ENCODE peak calls at places on chromosome 2, in seven cellular contexts. S is activated CD4-positive, alpha-beta T cell treated with anti-CD3 and anti-CD28 coated beads, Interleukin-2, amount 50 U/mL, for 1 hour; J is endothelial cell; R is uterus; B is EL; A is HFFc6; W is omental fat pad. H is an unnamed sample.

GRCh38 chr2:9057939-9058761 is 54.7 kb upstream of the MBOAT2 start:
- DNase-seq in S (no peak), J (no peak), R (no peak), B (peak), A (peak), W (no peak), H (no peak)

GRCh38 chr2:125224830-125225229 is 1199.7 kb downstream of the CNTNAP5 start:
- DNase-seq in S (no peak), J (no peak), R (no peak), B (no peak), A (no peak), W (no peak), H (peak)

GRCh38 chr2:189709761-189710160 is 35.3 kb downstream of the ANKAR start:
- DNase-seq in S (no peak), J (no peak), R (no peak), B (no peak), A (no peak), W (no peak), H (no peak)

GRCh38 chr2:168350380-168350779 is 103.0 kb upstream of the STK39 start:
- DNase-seq in S (no peak), J (no peak), R (no peak), B (no peak), A (no peak), W (no peak), H (no peak)

GRCh38 chr2:138615257-138615656 is 113.7 kb downstream of the SPOPL start:
- DNase-seq in S (no peak), J (no peak), R (no peak), B (peak), A (peak), W (no peak), H (no peak)

GRCh38 chr2:23926289-23926749 is 604 bp downstream of the ATAD2B start:
- DNase-seq in S (peak), J (peak), R (no peak), B (peak), A (no peak), W (peak), H (peak)

GRCh38 chr2:25557179-25558036 is 116.0 kb downstream of the DTNB start:
- DNase-seq in S (no peak), J (no peak), R (no peak), B (no peak), A (no peak), W (no peak), H (no peak)

GRCh38 chr2:236856856-236857616 is 228.7 kb upstream of the COPS8 start:
- DNase-seq in S (no peak), J (no peak), R (no peak), B (no peak), A (no peak), W (no peak), H (peak)

GRCh38 chr2:190407246-190407661 is 901 bp upstream of the MFSD6 start:
- DNase-seq in S (no peak), J (no peak), R (no peak), B (no peak), A (no peak), W (no peak), H (no peak)

GRCh38 chr2:66105354-66105753 is 329.6 kb upstream of the MEIS1 start:
- DNase-seq in S (no peak), J (no peak), R (peak), B (no peak), A (no peak), W (no peak), H (no peak)

GRCh38 chr2:81675651-81676050 is 1371.1 kb upstream of the LRRTM1 start:
- DNase-seq in S (no peak), J (no peak), R (no peak), B (no peak), A (no peak), W (no peak), H (no peak)

GRCh38 chr2:37629529-37629928 is 41.9 kb downstream of the CDC42EP3 start:
- DNase-seq in S (no peak), J (no peak), R (no peak), B (peak), A (peak), W (no peak), H (no peak)

GRCh38 chr2:188765522-188765921 is 208.7 kb upstream of the COL3A1 start:
- DNase-seq in S (no peak), J (peak), R (no peak), B (peak), A (peak), W (no peak), H (peak)

GRCh38 chr2:109377976-109378375 is 235.8 kb downstream of the SEPTIN10 start:
- DNase-seq in S (no peak), J (peak), R (peak), B (no peak), A (no peak), W (no peak), H (no peak)

GRCh38 chr2:48532824-48533223 is 2.9 kb downstream of the STON1 start:
- DNase-seq in S (no peak), J (no peak), R (no peak), B (no peak), A (no peak), W (no peak), H (no peak)

GRCh38 chr2:182763311-182763912 is 47.4 kb downstream of the DNAJC10 start:
- DNase-seq in S (no peak), J (peak), R (no peak), B (peak), A (peak), W (no peak), H (no peak)

GRCh38 chr2:200050921-200051620 is 95.7 kb downstream of the MAIP1 start:
- DNase-seq in S (no peak), J (no peak), R (no peak), B (no peak), A (no peak), W (no peak), H (no peak)

GRCh38 chr2:111044066-111044465 is 76.6 kb upstream of the BCL2L11 start:
- DNase-seq in S (no peak), J (no peak), R (no peak), B (no peak), A (no peak), W (no peak), H (no peak)

GRCh38 chr2:188181035-188181434 is 110.6 kb upstream of the GULP1 start:
- DNase-seq in S (no peak), J (no peak), R (no peak), B (no peak), A (no peak), W (no peak), H (no peak)